ENCODE peak calls at places on chromosomes 12 and 14, in six cellular contexts. M, Y, K, X, S and L are unnamed samples.

GRCh38 chr12:85329913-85330312 is 49.9 kb downstream of the ALX1 start:
- DNase-seq in M (no peak), Y (no peak), K (no peak), X (no peak), S (no peak), L (no peak)

GRCh38 chr14:73269729-73270651 is 32.7 kb downstream of the PAPLN start:
- DNase-seq in M (no peak), Y (no peak), K (no peak), X (peak; percentile 23), S (peak; percentile 46), L (peak; percentile 35)

GRCh38 chr14:74475678-74476077 is 17.4 kb downstream of the NPC2 start:
- DNase-seq in M (no peak), Y (no peak), K (no peak), X (peak; percentile 48), S (no peak), L (peak; percentile 29)

GRCh38 chr12:39638178-39638577 is 18.6 kb upstream of the ABCD2 start:
- DNase-seq in M (no peak), Y (no peak), K (no peak), X (no peak), S (no peak), L (no peak)

GRCh38 chr14:31070431-31070830 is 44.3 kb upstream of the STRN3 start:
- DNase-seq in M (no peak), Y (no peak), K (no peak), X (peak; percentile 55), S (no peak), L (peak; percentile 94)

GRCh38 chr12:131540138-131540623 is 170.7 kb upstream of the SFSWAP start:
- DNase-seq in M (no peak), Y (no peak), K (no peak), X (no peak), S (no peak), L (no peak)

GRCh38 chr12:104387190-104387589 is 69.6 kb upstream of the CHST11 start:
- DNase-seq in M (no peak), Y (no peak), K (no peak), X (no peak), S (no peak), L (peak; percentile 20)

GRCh38 chr14:83632375-83632774 is 1897.6 kb upstream of the FLRT2 start:
- DNase-seq in M (no peak), Y (no peak), K (no peak), X (no peak), S (no peak), L (no peak)

GRCh38 chr12:3641428-3641883 is 111.5 kb downstream of the CRACR2A start:
- DNase-seq in M (peak; percentile 40), Y (no peak), K (no peak), X (peak; percentile 15), S (no peak), L (peak; percentile 77)

GRCh38 chr12:9708853-9709252 is 24.0 kb downstream of the CLECL1 start:
- DNase-seq in M (no peak), Y (no peak), K (no peak), X (no peak), S (no peak), L (no peak)

GRCh38 chr12:9707356-9707755 is 25.5 kb downstream of the CLECL1 start:
- DNase-seq in M (no peak), Y (no peak), K (no peak), X (no peak), S (no peak), L (no peak)

GRCh38 chr12:9711664-9712063 is 21.2 kb downstream of the CLECL1 start:
- DNase-seq in M (no peak), Y (no peak), K (no peak), X (no peak), S (no peak), L (no peak)

GRCh38 chr12:9707864-9708808 is 24.8 kb downstream of the CLECL1 start:
- DNase-seq in M (peak; percentile 26), Y (no peak), K (no peak), X (peak; percentile 51), S (peak; percentile 60), L (peak; percentile 65)

DNA sequence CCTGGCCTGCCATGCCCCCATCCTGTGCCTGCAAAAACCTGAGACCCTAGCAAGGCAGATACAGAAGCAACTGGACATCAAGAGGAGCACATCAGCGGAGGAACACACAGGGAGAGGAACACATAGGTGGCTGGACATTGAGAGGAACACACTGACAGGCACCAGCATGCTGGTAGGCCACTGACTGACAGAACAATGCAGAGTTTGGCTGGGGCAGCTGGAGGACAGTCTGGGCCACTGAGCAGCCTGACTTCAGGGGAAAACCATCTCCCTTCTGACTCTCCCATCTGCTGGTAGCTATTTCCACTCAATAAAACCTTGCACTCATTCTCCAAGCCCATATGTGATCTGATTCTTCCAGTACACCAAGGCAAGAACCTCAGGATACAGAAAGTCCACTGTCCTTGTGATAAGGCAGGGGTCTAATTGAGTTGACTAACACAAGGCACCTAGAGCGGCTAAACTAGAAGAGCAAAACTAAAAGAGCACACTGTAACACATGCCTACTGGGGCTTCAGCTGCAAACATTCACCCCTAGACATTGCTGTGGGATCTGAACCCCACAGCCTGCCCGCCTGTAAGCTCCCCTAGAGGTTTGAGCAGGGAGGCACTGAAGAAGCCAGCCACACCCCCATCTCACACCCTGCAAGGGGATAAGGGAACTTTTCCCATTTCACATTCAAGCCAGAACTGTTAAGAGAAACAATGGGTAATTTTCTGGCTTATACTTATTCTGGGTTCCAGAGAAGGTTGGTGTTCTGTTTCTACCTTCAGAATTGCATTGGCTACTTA is 22.1 kb downstream of the CLECL1 start:
- DNase-seq in M (no peak), Y (no peak), K (no peak), X (no peak), S (no peak), L (no peak)
- TF ChIP-seq CTCF in M (no peak), Y (no peak), K (no peak), X (no peak), S (no peak), L (no peak)

GRCh38 chr14:37597538-37598084 is 2.2 kb downstream of the TTC6 start:
- DNase-seq in M (no peak), Y (no peak), K (no peak), X (peak; percentile 59), S (peak; percentile 72), L (no peak)
- TF ChIP-seq CTCF in M (peak; percentile 52), Y (no peak), K (no peak), X (peak; percentile 78), S (peak; percentile 58), L (peak; percentile 59)

GRCh38 chr12:129964300-129964699 is 60.5 kb upstream of the TMEM132D start:
- DNase-seq in M (no peak), Y (no peak), K (no peak), X (no peak), S (no peak), L (no peak)
- TF ChIP-seq CTCF in M (no peak), Y (no peak), K (no peak), X (no peak), S (no peak), L (no peak)

GRCh38 chr14:104734051-104734587 is 10.1 kb downstream of the ADSS1 start:
- DNase-seq in M (no peak), Y (no peak), K (no peak), X (no peak), S (no peak), L (no peak)

GRCh38 chr14:104734601-104734990 is 10.6 kb downstream of the ADSS1 start:
- DNase-seq in M (no peak), Y (no peak), K (no peak), X (no peak), S (no peak), L (no peak)

GRCh38 chr14:104738375-104739019 is 14.4 kb upstream of the SIVA1 start:
- DNase-seq in M (no peak), Y (no peak), K (no peak), X (no peak), S (no peak), L (no peak)

GRCh38 chr14:104734991-104735779 is 11.2 kb downstream of the ADSS1 start:
- DNase-seq in M (no peak), Y (peak; percentile 88), K (no peak), X (no peak), S (no peak), L (no peak)

DNA sequence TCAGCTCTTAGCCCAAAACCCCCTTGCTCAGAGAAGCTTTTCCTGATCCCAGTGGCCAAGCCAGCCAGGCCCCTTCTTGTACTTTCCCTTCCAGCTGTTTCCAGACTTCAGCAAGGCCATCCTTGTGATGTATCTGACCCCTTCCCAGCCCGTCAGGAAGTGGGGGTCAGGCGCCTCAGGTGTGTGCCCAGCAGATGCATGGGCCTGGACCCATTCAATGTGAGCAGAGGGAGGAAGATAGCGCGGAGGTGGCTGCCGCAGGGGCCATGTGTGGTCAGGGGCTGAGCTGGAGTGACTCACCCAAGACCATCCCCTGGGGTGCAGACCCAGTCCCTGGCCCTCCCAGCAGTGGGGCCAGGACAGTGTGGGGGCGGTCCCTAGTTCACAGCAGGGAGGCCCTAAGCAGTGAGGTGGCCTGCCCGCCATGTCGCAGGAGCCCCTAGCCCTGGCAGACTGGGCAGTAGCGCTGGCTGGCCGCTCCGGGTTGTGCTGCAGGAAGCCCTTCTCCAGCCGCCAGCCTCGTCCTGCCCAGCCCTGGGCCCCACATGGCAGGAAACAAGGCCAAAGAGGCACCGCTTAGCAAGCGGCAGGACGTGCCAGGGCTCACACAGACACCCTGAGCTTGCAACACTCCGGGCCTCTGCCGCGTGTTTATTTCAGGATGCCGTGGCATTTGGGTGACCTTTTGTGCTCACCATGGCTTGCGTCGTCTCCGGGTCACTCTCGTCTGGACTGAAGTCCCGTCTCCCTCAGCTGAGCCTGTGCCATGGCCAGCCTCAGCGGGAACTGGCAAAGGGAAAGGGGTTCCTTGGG is 12.0 kb downstream of the ADSS1 start:
- DNase-seq in M (no peak), Y (peak; percentile 99), K (no peak), X (peak; percentile 67), S (no peak), L (no peak)
- TF ChIP-seq CTCF in M (no peak), Y (no peak), K (no peak), X (no peak), S (no peak), L (no peak)

DNA sequence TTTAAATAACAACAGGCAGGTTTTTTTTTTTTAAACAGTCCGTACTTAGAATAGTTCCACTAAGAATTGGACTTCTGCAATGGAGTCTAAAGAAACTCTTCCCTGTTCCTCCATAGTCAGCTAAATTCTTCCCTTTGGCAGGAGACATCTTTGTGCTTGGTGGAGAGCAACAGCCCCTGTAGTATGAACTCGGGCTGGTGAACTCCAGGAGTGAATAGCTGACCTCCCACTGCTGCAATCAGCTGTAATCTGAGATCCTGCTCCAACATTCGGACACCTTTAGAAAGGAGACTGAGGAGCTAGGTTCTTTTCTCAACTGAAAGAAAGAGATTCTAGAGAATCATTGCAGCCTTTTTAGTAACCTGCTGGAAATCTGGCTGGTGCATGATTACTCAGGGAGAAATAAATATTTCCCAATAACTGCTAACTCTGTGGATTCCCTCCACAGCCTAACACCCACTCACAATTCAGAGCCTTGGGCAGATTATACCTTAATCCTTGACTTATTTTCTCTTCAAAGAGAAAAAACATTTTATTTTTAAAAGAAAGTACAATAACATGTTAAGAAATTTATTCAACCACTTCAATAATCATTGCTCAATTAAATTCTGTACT is 25.6 kb upstream of the DBX2 start:
- DNase-seq in M (no peak), Y (no peak), K (no peak), X (no peak), S (peak; percentile 35), L (no peak)
- TF ChIP-seq CTCF in M (no peak), Y (no peak), K (no peak), X (no peak), S (no peak), L (no peak)

GRCh38 chr12:53031616-53032015 is 18.2 kb upstream of the TNS2 start:
- DNase-seq in M (no peak), Y (no peak), K (no peak), X (no peak), S (no peak), L (no peak)
- TF ChIP-seq CTCF in M (no peak), Y (no peak), K (no peak), X (no peak), S (no peak), L (no peak)